ENCODE peak calls at places on chromosomes 7 and 10, in ten cellular contexts. Y is cardiac muscle cell, C is K562, P is spleen, W is neural progenitor cell, J is astrocyte of the spinal cord, V is GM23248, K is left ventricle myocardium inferior, I is cardiac fibroblast, U is H1. X is an unnamed sample.
A peak's percentile ranks its signal among the peaks of the same experiment; 100 is the strongest.

GRCh38 chr7:92461027-92462003 is 14.0 kb downstream of the GATAD1 start:
- DNase-seq in C (peak; percentile 62), W (peak; percentile 46), P (no peak), Y (peak; percentile 48), I (peak; percentile 64), J (peak; percentile 51), U (no peak), K (no peak), V (peak; percentile 71), X (no peak)

GRCh38 chr10:63155388-63156028 is 22.4 kb downstream of the NRBF2 start:
- DNase-seq in K (no peak), U (no peak), V (peak; percentile 39), P (no peak), J (no peak), W (no peak), Y (no peak), I (no peak), C (no peak), X (no peak)

GRCh38 chr10:17181751-17182150 is 19.7 kb downstream of the TRDMT1 start:
- DNase-seq in P (no peak), I (peak; percentile 32), K (no peak), W (no peak), J (no peak), C (no peak), U (no peak), Y (no peak), V (no peak), X (no peak)

GRCh38 chr10:69278446-69278963 is at the start of gene HK1:
- DNase-seq in Y (peak; percentile 25), P (no peak), K (no peak), J (peak; percentile 35), I (peak; percentile 43), U (no peak), C (no peak), W (peak; percentile 67), V (peak; percentile 0), X (no peak)

GRCh38 chr10:113126506-113127192 is 176.6 kb downstream of the TCF7L2 start:
- DNase-seq in Y (peak; percentile 84), K (peak; percentile 74), J (peak; percentile 66), I (peak; percentile 71), P (peak; percentile 87), W (peak; percentile 96), V (peak; percentile 95), U (peak; percentile 71), C (no peak), X (peak; percentile 86)

GRCh38 chr10:100895896-100896295 is 16.9 kb upstream of the SLF2 start:
- DNase-seq in C (no peak), I (no peak), P (no peak), Y (no peak), J (no peak), U (peak; percentile 33), K (no peak), V (no peak), W (no peak), X (no peak)

GRCh38 chr7:23470290-23471089 is at the start of gene IGF2BP3:
- DNase-seq in Y (peak; percentile 90), J (peak; percentile 98), I (peak; percentile 97), K (no peak), V (peak; percentile 92), P (peak; percentile 58), C (peak; percentile 64), U (peak; percentile 88), W (peak; percentile 97), X (no peak)

GRCh38 chr7:144818516-144818915 is 17.3 kb downstream of the TPK1 start:
- DNase-seq in K (no peak), J (peak; percentile 24), W (no peak), U (no peak), Y (no peak), P (no peak), C (no peak), V (no peak), I (peak; percentile 48), X (no peak)

GRCh38 chr10:522350-522749 is 167.1 kb downstream of the DIP2C start:
- DNase-seq in V (no peak), C (no peak), K (no peak), U (no peak), Y (no peak), P (peak; percentile 46), W (no peak), J (no peak), I (no peak), X (peak; percentile 32)

GRCh38 chr10:47025540-47026300 is 114.5 kb downstream of the PTPN20 start:
- DNase-seq in K (peak; percentile 14), J (peak; percentile 28), Y (no peak), C (no peak), W (no peak), V (peak; percentile 94), I (peak; percentile 30), P (peak; percentile 67), U (peak; percentile 35), X (peak; percentile 71)

GRCh38 chr10:113029055-113029440 is 79.0 kb downstream of the TCF7L2 start:
- DNase-seq in I (no peak), J (peak; percentile 40), K (no peak), U (no peak), Y (no peak), W (no peak), C (no peak), P (no peak), V (peak; percentile 54), X (no peak)

GRCh38 chr7:82017334-82017943 is 247.6 kb upstream of the HGF start:
- DNase-seq in Y (peak; percentile 30), P (no peak), J (peak; percentile 44), C (no peak), I (peak; percentile 70), U (no peak), K (no peak), V (peak; percentile 63), W (peak; percentile 24), X (no peak)

GRCh38 chr10:75417522-75417927 is 13.9 kb upstream of the LRMDA start:
- DNase-seq in W (peak; percentile 14), Y (no peak), V (no peak), U (peak; percentile 61), C (no peak), K (no peak), J (no peak), I (no peak), P (no peak), X (no peak)

GRCh38 chr10:97682042-97682441 is 5.0 kb downstream of the AVPI1 start:
- DNase-seq in V (no peak), P (no peak), I (no peak), K (no peak), U (no peak), C (no peak), W (no peak), Y (no peak), J (no peak), X (no peak)
- H3K4me3 ChIP-seq in V (no peak overlapping the region), P (no peak overlapping the region), I (no peak overlapping the region), K (no peak overlapping the region), U (no peak overlapping the region), C (no peak overlapping the region), W (no peak overlapping the region), Y (no peak overlapping the region), J (no peak overlapping the region), X (no peak overlapping the region)

DNA sequence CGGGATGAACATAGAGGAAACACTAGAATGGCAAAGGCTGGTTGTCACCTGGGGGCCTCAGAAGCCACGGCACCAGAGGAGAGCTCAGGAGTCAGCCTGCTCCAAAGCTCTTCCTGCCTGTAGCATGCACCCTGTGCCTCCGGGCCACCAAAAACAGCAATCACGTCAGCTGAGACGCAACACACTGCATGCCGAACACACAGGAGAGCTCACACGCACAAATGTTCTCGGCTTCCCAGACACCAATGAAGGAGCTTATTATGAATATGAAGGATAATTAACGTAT is 14.9 kb downstream of the IL2RA start:
- DNase-seq in C (no peak), W (no peak), U (no peak), Y (no peak), V (no peak), K (no peak), J (no peak), I (no peak), P (no peak), X (no peak)
- H3K4me3 ChIP-seq in C (no peak overlapping the region), W (no peak overlapping the region), U (no peak overlapping the region), Y (no peak overlapping the region), V (no peak overlapping the region), K (no peak overlapping the region), J (no peak overlapping the region), I (no peak overlapping the region), P (no peak overlapping the region), X (no peak overlapping the region)

DNA sequence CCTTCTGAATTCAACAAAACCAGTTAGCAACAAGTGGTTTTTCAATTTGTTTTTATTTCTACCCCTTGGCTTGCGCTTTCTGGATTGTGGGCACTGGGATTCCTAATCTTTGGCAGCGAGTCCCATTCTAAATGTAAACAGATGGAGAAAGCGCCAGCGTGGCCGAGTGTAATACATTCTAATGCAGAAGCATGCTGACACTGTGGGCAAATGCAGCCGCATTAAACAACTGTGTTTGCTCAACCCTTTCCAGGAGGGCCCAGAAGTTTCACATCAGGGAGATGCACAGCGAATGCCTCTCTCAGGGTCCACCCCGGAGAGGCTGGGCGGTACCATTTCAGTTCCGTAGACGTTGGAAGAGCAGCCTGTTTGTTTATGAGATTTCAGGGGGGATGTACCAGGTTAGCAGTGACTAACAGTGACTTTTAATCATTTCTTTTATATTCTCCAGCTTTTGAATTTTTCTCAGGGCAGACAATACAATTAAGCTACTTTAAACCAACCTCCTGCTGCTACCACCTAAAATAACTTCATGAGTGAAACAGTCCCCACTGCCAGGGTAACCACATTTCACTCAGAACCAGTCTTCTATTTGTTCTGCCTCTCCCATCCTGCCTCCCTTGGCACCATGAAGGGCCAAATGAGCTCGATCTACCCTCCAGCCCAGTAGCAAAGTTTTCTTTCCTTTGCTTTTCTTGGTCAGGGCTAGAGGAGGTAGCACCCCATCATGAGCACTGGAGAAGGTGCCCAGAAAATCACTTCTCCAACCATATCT is 164.2 kb upstream of the ITGB1 start:
- DNase-seq in Y (no peak), J (peak; percentile 96), W (no peak), I (no peak), C (no peak), V (peak; percentile 93), K (no peak), U (no peak), P (no peak), X (no peak)
- H3K4me3 ChIP-seq in Y (no peak overlapping the region), J (no peak overlapping the region), W (no peak overlapping the region), I (no peak overlapping the region), C (no peak overlapping the region), V (peak overlapping the region; percentile 33), K (no peak overlapping the region), U (no peak overlapping the region), P (no peak overlapping the region), X (peak overlapping the region; percentile 5)

GRCh38 chr10:102770792-102771191 is 27.0 kb downstream of the WBP1L start:
- DNase-seq in V (peak; percentile 45), J (no peak), U (no peak), Y (no peak), I (peak; percentile 49), C (no peak), K (no peak), P (no peak), W (no peak), X (no peak)

GRCh38 chr10:102773320-102773719 is 29.6 kb downstream of the WBP1L start:
- DNase-seq in I (peak; percentile 60), V (peak; percentile 59), U (no peak), C (no peak), J (no peak), W (no peak), K (no peak), P (no peak), Y (no peak), X (no peak)

GRCh38 chr10:102767428-102768160 is 23.8 kb downstream of the WBP1L start:
- DNase-seq in V (no peak), J (no peak), I (no peak), K (no peak), Y (no peak), P (no peak), U (no peak), W (no peak), C (no peak), X (no peak)

GRCh38 chr10:102770108-102770482 is 26.3 kb downstream of the WBP1L start:
- DNase-seq in J (no peak), W (no peak), P (no peak), K (no peak), I (no peak), U (no peak), C (no peak), V (no peak), Y (no peak), X (no peak)

GRCh38 chr10:102769375-102770107 is 25.8 kb downstream of the WBP1L start:
- DNase-seq in K (no peak), P (no peak), V (no peak), C (no peak), W (no peak), J (no peak), U (no peak), Y (no peak), I (no peak), X (no peak)
- H3K4me3 ChIP-seq in K (no peak overlapping the region), P (no peak overlapping the region), V (no peak overlapping the region), C (no peak overlapping the region), W (no peak overlapping the region), J (no peak overlapping the region), U (no peak overlapping the region), Y (no peak overlapping the region), I (no peak overlapping the region), X (no peak overlapping the region)